ENCODE peak calls at places on chromosomes 2 and 18, in seven cellular contexts. Q is HepG2, N is lower leg skin, W is IMR-90, K is Peyer's patch, H is body of pancreas, Y is tibial nerve. Z is an unnamed sample.

GRCh38 chr18:8707946-8708345 is 2.6 kb downstream of the MTCL1 start:
- DNase-seq in K (no peak), H (no peak), Y (no peak), Q (peak), W (peak), N (no peak), Z (no peak)

GRCh38 chr2:111972955-111973565 is 74.7 kb downstream of the MERTK start:
- DNase-seq in H (no peak), N (no peak), Q (no peak), K (no peak), W (no peak), Y (no peak), Z (no peak)

GRCh38 chr2:218679119-218679518 is 7.2 kb downstream of the STK36 start:
- DNase-seq in W (peak), H (peak), Q (no peak), Y (no peak), N (no peak), K (no peak), Z (peak)

GRCh38 chr18:2969695-2970094 is 43.2 kb downstream of the LPIN2 start:
- DNase-seq in H (no peak), K (no peak), W (no peak), Y (no peak), Q (no peak), N (no peak), Z (peak)

GRCh38 chr2:154709215-154709614 is 10.7 kb downstream of the KCNJ3 start:
- DNase-seq in H (no peak), Y (no peak), Q (no peak), W (no peak), K (no peak), N (no peak), Z (no peak)

GRCh38 chr2:127479219-127479825 is 47.0 kb downstream of the IWS1 start:
- DNase-seq in Q (peak), H (no peak), Y (no peak), K (no peak), W (peak), N (no peak), Z (peak)

GRCh38 chr18:73887801-73888200 is 259.8 kb downstream of the FBXO15 start:
- DNase-seq in Q (no peak), Y (no peak), W (no peak), H (no peak), K (no peak), N (no peak), Z (no peak)

GRCh38 chr18:41745166-41746049 is 209.6 kb upstream of the PIK3C3 start:
- DNase-seq in N (no peak), K (no peak), W (peak), H (peak), Q (peak), Y (no peak), Z (peak)

GRCh38 chr2:217331577-217332139 is 471.8 kb upstream of the TNP1 start:
- DNase-seq in N (peak), W (peak), H (peak), K (no peak), Y (no peak), Q (peak), Z (no peak)

GRCh38 chr2:179218848-179219594 is 45.6 kb downstream of the SESTD1 start:
- DNase-seq in N (peak), K (peak), Q (peak), W (peak), Y (peak), H (peak), Z (peak)

GRCh38 chr2:235034270-235035135 is 82.7 kb downstream of the SH3BP4 start:
- DNase-seq in H (no peak), Q (no peak), K (no peak), N (no peak), W (no peak), Y (no peak), Z (no peak)

DNA sequence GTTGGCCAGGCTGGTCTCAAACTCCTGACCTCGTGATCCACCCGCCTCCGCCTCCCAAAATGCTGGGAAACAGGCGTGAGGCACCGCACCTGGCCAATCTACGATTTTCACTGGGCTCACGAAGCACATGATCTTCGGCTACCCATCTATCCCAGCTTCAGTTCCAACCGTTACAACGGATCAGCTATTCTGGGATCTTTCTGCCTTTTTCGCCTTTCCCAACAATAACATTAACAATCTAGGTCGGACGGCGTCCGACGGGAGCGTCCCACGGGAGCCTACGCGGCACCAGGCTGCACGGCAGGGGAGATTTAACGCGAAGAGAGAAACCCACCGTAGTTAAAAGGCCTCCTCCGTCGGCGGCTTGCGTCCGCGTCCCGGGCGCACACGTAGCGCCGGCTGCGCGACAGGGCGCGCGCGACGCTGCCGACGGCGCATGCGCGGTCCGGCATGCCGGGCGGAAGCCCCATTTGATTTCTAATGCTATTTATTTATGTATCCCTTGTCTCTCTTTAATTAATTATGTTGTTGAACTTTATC is at the start of gene MSL3B:
- DNase-seq in Q (no peak), K (peak), W (peak), Y (no peak), N (no peak), H (peak), Z (peak)
- TF ChIP-seq POLR2A in Q (no peak), K (no peak), W (no peak), Y (no peak), N (no peak), H (no peak), Z (peak)

GRCh38 chr2:231450548-231450989 is 13.7 kb downstream of the NCL start:
- DNase-seq in H (no peak), N (no peak), W (no peak), K (no peak), Q (no peak), Y (no peak), Z (no peak)

GRCh38 chr2:231455222-231455621 is 9.1 kb downstream of the NCL start:
- DNase-seq in K (no peak), W (no peak), Y (no peak), N (no peak), H (no peak), Q (no peak), Z (no peak)

GRCh38 chr2:231455890-231456289 is 8.4 kb downstream of the NCL start:
- DNase-seq in Q (no peak), H (no peak), Y (no peak), N (no peak), W (no peak), K (no peak), Z (no peak)

GRCh38 chr2:231454361-231454791 is 9.9 kb downstream of the NCL start:
- DNase-seq in K (no peak), H (no peak), N (no peak), Q (no peak), W (no peak), Y (no peak), Z (no peak)

GRCh38 chr2:231452799-231453508 is 11.3 kb downstream of the NCL start:
- DNase-seq in H (peak), W (no peak), K (peak), Q (peak), N (no peak), Y (no peak), Z (no peak)
- TF ChIP-seq POLR2A in H (no peak), W (no peak), K (no peak), Q (peak), N (no peak), Y (no peak), Z (peak)

GRCh38 chr2:241507430-241508239 is 749 bp downstream of the STK25 start:
- DNase-seq in N (no peak), Q (peak), K (no peak), W (peak), Y (no peak), H (peak), Z (peak)
- TF ChIP-seq POLR2A in N (no peak), Q (no peak), K (no peak), W (no peak), Y (no peak), H (no peak), Z (no peak)

GRCh38 chr2:236113425-236113824 is 54.8 kb downstream of the GBX2 start:
- DNase-seq in N (no peak), Q (no peak), H (no peak), Y (no peak), K (no peak), W (no peak), Z (no peak)

GRCh38 chr2:236112466-236112865 is 55.7 kb downstream of the GBX2 start:
- DNase-seq in N (no peak), H (no peak), W (no peak), Y (no peak), K (no peak), Q (no peak), Z (no peak)

GRCh38 chr2:236117396-236117795 is 50.8 kb downstream of the GBX2 start:
- DNase-seq in W (no peak), Y (no peak), Q (no peak), H (no peak), N (no peak), K (no peak), Z (no peak)

GRCh38 chr2:236117861-236118269 is 50.3 kb downstream of the GBX2 start:
- DNase-seq in Q (peak), N (no peak), H (no peak), K (no peak), Y (no peak), W (no peak), Z (no peak)

DNA sequence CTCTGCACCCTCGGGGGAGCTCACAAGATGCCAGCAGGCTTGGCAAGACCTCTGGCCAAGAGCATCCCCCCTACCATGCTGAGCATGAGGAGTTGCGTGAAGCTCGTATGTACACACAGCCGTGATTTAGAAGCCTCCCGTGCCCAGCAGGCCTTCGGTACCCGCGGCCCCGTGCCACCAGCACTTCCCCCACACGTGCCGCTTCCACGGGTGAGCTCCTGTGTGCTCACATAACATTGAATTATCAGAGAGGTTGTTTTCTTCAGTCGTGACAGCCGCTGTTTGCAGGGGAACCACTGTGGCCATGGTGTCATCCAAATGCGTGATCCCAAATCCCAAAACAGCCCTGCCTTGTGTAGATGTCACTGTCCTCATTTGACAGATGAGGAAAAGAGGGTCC is 53.2 kb downstream of the GBX2 start:
- DNase-seq in N (no peak), K (peak), Q (no peak), H (no peak), Y (no peak), W (no peak), Z (no peak)
- TF ChIP-seq POLR2A in N (no peak), K (no peak), Q (no peak), H (no peak), Y (no peak), W (no peak), Z (no peak)

Z was measured in erythroblast.